ENCODE peak calls at places on chromosomes 11 and 22, in eight cellular contexts. X is cardiac muscle cell, K is colonic mucosa, Z is uterus, J is fibroblast of mammary gland, U is BJ, D is lower leg skin, I is bronchial epithelial cell. Y is an unnamed sample.

GRCh38 chr22:24497879-24498278 is 2.7 kb downstream of the UPB1 start:
- DNase-seq in X (no peak), K (no peak), Z (no peak), J (no peak), U (no peak), D (no peak), I (no peak), Y (no peak)

GRCh38 chr11:95057959-95058358 is 8.7 kb downstream of the KDM4F start:
- DNase-seq in X (no peak), K (no peak), Z (no peak), J (no peak), U (no peak), D (no peak), I (no peak), Y (no peak)

GRCh38 chr22:26658671-26659478 is 1.5 kb downstream of the MIAT start:
- DNase-seq in X (no peak), K (peak), Z (peak), J (peak), U (peak), D (peak), I (peak), Y (peak)

GRCh38 chr11:92550411-92550810 is 325.8 kb downstream of the FAT3 start:
- DNase-seq in X (no peak), K (no peak), Z (no peak), J (no peak), U (no peak), D (no peak), I (no peak), Y (no peak)

GRCh38 chr11:110366234-110366633 is 63.5 kb upstream of the FDX1 start:
- DNase-seq in X (peak), K (no peak), Z (no peak), J (no peak), U (no peak), D (no peak), I (peak), Y (no peak)

GRCh38 chr11:65778431-65778900 is 2.3 kb downstream of the AP5B1 start:
- DNase-seq in X (no peak), K (peak), Z (peak), J (no peak), U (no peak), D (peak), I (no peak), Y (no peak)

GRCh38 chr11:69905611-69906452 is 86.6 kb upstream of the FGF3 start:
- DNase-seq in X (peak), K (peak), Z (no peak), J (no peak), U (no peak), D (no peak), I (no peak), Y (no peak)

GRCh38 chr11:129012880-129013279 is 70.2 kb upstream of the TP53AIP1 start:
- DNase-seq in X (no peak), K (peak), Z (no peak), J (no peak), U (no peak), D (no peak), I (no peak), Y (no peak)

GRCh38 chr11:122727101-122727929 is 71.8 kb downstream of the UBASH3B start:
- DNase-seq in X (no peak), K (no peak), Z (no peak), J (no peak), U (no peak), D (no peak), I (no peak), Y (no peak)

GRCh38 chr11:66651011-66651410 is 12.5 kb downstream of the RBM4 start:
- DNase-seq in X (no peak), K (no peak), Z (no peak), J (peak), U (no peak), D (no peak), I (peak), Y (no peak)

GRCh38 chr11:19458721-19459120 is 218.0 kb upstream of the E2F8 start:
- DNase-seq in X (no peak), K (no peak), Z (no peak), J (no peak), U (no peak), D (no peak), I (no peak), Y (no peak)

GRCh38 chr11:37504066-37504611 is 906.1 kb upstream of the RAG2 start:
- DNase-seq in X (no peak), K (no peak), Z (no peak), J (peak), U (peak), D (no peak), I (peak), Y (no peak)

GRCh38 chr22:24937114-24937513 is 9.4 kb downstream of the LHFPL7 start:
- DNase-seq in X (peak), K (no peak), Z (no peak), J (peak), U (no peak), D (no peak), I (peak), Y (peak)

GRCh38 chr22:46681010-46681409 is 57.0 kb downstream of the CERK start:
- DNase-seq in X (no peak), K (no peak), Z (no peak), J (no peak), U (no peak), D (no peak), I (no peak), Y (no peak)

GRCh38 chr11:94769897-94770296 is 1.7 kb downstream of the AMOTL1 start:
- DNase-seq in X (no peak), K (no peak), Z (no peak), J (no peak), U (no peak), D (no peak), I (no peak), Y (no peak)

GRCh38 chr11:124724854-124725718 is 14.7 kb upstream of the NRGN start:
- DNase-seq in X (peak), K (peak), Z (no peak), J (no peak), U (no peak), D (no peak), I (no peak), Y (no peak)

GRCh38 chr11:91104237-91104636 is 881.4 kb upstream of the CHORDC1 start:
- DNase-seq in X (no peak), K (no peak), Z (no peak), J (peak), U (peak), D (no peak), I (peak), Y (no peak)

GRCh38 chr11:104705475-104706195 is 192.6 kb downstream of the CASP12 start:
- DNase-seq in X (no peak), K (peak), Z (peak), J (no peak), U (no peak), D (no peak), I (peak), Y (no peak)

GRCh38 chr11:72814139-72814830 is at the start of gene ATG16L2:
- DNase-seq in X (peak), K (peak), Z (peak), J (peak), U (no peak), D (peak), I (peak), Y (peak)

GRCh38 chr11:117687776-117688175 is 109.2 kb downstream of the DSCAML1 start:
- DNase-seq in X (no peak), K (no peak), Z (no peak), J (no peak), U (no peak), D (no peak), I (no peak), Y (no peak)

GRCh38 chr22:24450600-24450999 is 23.2 kb downstream of the ADORA2A start:
- DNase-seq in X (peak), K (no peak), Z (no peak), J (no peak), U (no peak), D (no peak), I (no peak), Y (peak)

GRCh38 chr11:131867457-131868257 is 497.2 kb downstream of the NTM start:
- DNase-seq in X (peak), K (peak), Z (peak), J (peak), U (peak), D (no peak), I (peak), Y (peak)

GRCh38 chr11:18696638-18697225 is 1.8 kb upstream of the TMEM86A start:
- DNase-seq in X (no peak), K (no peak), Z (no peak), J (peak), U (no peak), D (no peak), I (peak), Y (no peak)

GRCh38 chr22:28819253-28820096 is 19.1 kb upstream of the XBP1 start:
- DNase-seq in X (no peak), K (peak), Z (no peak), J (no peak), U (no peak), D (no peak), I (no peak), Y (no peak)

GRCh38 chr11:119828819-119829218 is 99.8 kb upstream of the NECTIN1 start:
- DNase-seq in X (no peak), K (no peak), Z (no peak), J (no peak), U (no peak), D (no peak), I (no peak), Y (no peak)

GRCh38 chr22:33829549-33830280 is 90.6 kb downstream of the LARGE1 start:
- DNase-seq in X (no peak), K (no peak), Z (no peak), J (no peak), U (no peak), D (no peak), I (no peak), Y (peak)

GRCh38 chr11:115092516-115092915 is 411.7 kb downstream of the CADM1 start:
- DNase-seq in X (no peak), K (no peak), Z (no peak), J (no peak), U (no peak), D (no peak), I (peak), Y (no peak)

GRCh38 chr11:126838779-126839178 is 161.8 kb downstream of the KIRREL3 start:
- DNase-seq in X (no peak), K (no peak), Z (no peak), J (no peak), U (no peak), D (no peak), I (no peak), Y (no peak)

GRCh38 chr22:39524753-39525657 is 4.6 kb downstream of the ATF4 start:
- DNase-seq in X (no peak), K (no peak), Z (no peak), J (no peak), U (no peak), D (no peak), I (no peak), Y (no peak)

GRCh38 chr11:121687961-121688566 is 235.3 kb upstream of the SORL1-AS1 start:
- DNase-seq in X (peak), K (no peak), Z (no peak), J (peak), U (peak), D (no peak), I (no peak), Y (peak)

GRCh38 chr11:121494355-121495099 is 41.8 kb upstream of the SORL1-AS1 start:
- DNase-seq in X (no peak), K (no peak), Z (no peak), J (no peak), U (no peak), D (no peak), I (peak), Y (no peak)

GRCh38 chr11:69301033-69301490 is 7.1 kb downstream of the MYEOV start:
- DNase-seq in X (no peak), K (no peak), Z (no peak), J (no peak), U (no peak), D (no peak), I (no peak), Y (no peak)

GRCh38 chr11:44658451-44658850 is 68.3 kb upstream of the TSPAN18 start:
- DNase-seq in X (peak), K (no peak), Z (no peak), J (no peak), U (no peak), D (no peak), I (peak), Y (peak)

GRCh38 chr11:112297248-112297866 is 36.7 kb upstream of the PLET1 start:
- DNase-seq in X (no peak), K (no peak), Z (no peak), J (no peak), U (no peak), D (no peak), I (no peak), Y (no peak)

GRCh38 chr11:93073026-93073425 is 103.6 kb downstream of the MTNR1B start:
- DNase-seq in X (no peak), K (no peak), Z (no peak), J (no peak), U (no peak), D (no peak), I (no peak), Y (no peak)

GRCh38 chr11:73258104-73258684 is 13.9 kb upstream of the P2RY6 start:
- DNase-seq in X (no peak), K (no peak), Z (peak), J (no peak), U (no peak), D (peak), I (no peak), Y (no peak)

GRCh38 chr11:9787981-9788521 is 124.2 kb downstream of the SWAP70 start:
- DNase-seq in X (no peak), K (no peak), Z (peak), J (peak), U (peak), D (no peak), I (no peak), Y (no peak)

GRCh38 chr11:101211407-101211975 is 81.9 kb upstream of the PGR start:
- DNase-seq in X (no peak), K (no peak), Z (no peak), J (no peak), U (no peak), D (no peak), I (no peak), Y (no peak)

GRCh38 chr22:19480789-19481188 is 1.1 kb downstream of the CDC45 start:
- DNase-seq in X (no peak), K (no peak), Z (no peak), J (no peak), U (no peak), D (no peak), I (no peak), Y (no peak)
- H3K4me3 ChIP-seq in X (no peak), K (no peak), Z (no peak), J (peak), U (no peak), D (no peak), I (no peak), Y (peak)

GRCh38 chr11:8262552-8263108 is 1.0 kb downstream of the LMO1 start:
- DNase-seq in X (peak), K (no peak), Z (peak), J (peak), U (no peak), D (peak), I (peak), Y (peak)
- H3K4me3 ChIP-seq in X (peak), K (peak), Z (peak), J (no peak), U (peak), D (no peak), I (peak), Y (peak)

DNA sequence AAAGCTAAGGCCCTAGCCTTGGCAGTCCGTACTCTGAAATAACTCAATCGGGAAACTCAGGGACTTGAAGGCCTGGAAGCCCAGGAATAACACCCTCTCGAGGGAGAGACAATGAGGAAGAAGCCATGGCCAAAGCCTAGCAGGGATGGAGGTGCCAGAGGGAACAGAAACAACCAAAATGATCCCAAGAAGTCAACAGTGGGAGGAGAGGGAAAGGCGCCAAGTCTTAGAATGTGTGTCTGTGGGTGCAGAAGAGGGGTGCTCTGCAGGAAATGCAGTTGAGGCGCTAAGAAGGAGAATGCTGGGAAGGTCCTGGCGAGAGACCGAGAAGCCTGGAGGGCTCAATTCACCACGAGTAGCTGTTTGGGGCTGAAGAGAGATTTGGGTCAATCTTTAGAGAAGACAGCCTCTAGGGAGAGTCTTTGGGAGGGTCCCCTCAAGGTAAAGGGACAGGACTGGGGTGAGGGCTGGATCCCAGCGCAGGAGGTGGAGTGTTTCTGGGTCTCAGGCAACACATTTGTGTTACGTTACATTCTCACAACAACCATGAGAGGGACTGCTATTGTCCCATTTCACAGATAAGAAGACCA is 760 bp upstream of the MAPK8IP1 start:
- DNase-seq in X (no peak), K (no peak), Z (no peak), J (no peak), U (no peak), D (no peak), I (no peak), Y (no peak)
- H3K4me3 ChIP-seq in X (no peak), K (no peak), Z (no peak), J (no peak), U (no peak), D (no peak), I (no peak), Y (no peak)

DNA sequence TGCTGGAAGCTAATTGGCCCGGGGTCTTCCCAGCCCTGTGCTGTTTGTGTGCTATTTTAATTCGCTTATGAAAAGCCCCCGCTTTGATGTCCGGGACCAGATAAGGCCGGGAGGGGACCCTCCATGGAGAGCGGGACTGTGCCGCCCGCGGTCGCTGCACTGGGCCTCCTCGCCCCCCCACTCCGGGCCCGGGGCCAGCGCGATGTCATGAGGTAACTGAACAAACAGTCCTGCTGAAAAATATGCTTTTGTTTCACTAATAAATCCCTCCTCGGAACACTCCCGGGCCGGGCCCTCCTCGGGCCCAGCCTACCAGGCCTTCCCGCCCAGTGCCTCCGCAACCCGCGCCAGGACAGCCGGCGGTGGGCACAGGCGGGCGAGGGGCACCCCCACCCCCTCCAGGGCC is 78.3 kb downstream of the CDKN1C start:
- DNase-seq in X (no peak), K (peak), Z (peak), J (no peak), U (no peak), D (peak), I (no peak), Y (peak)
- H3K4me3 ChIP-seq in X (no peak), K (no peak), Z (no peak), J (no peak), U (no peak), D (no peak), I (no peak), Y (no peak)

GRCh38 chr22:30354644-30355043 is 2.0 kb downstream of the SF3A1 start:
- DNase-seq in X (no peak), K (no peak), Z (no peak), J (no peak), U (no peak), D (no peak), I (no peak), Y (no peak)
- H3K4me3 ChIP-seq in X (no peak), K (no peak), Z (no peak), J (no peak), U (no peak), D (no peak), I (no peak), Y (no peak)

GRCh38 chr11:64373598-64373974 is 14.6 kb downstream of the RPS6KA4 start:
- DNase-seq in X (no peak), K (no peak), Z (no peak), J (no peak), U (no peak), D (no peak), I (no peak), Y (no peak)
- H3K4me3 ChIP-seq in X (no peak), K (no peak), Z (no peak), J (no peak), U (no peak), D (no peak), I (no peak), Y (no peak)

DNA sequence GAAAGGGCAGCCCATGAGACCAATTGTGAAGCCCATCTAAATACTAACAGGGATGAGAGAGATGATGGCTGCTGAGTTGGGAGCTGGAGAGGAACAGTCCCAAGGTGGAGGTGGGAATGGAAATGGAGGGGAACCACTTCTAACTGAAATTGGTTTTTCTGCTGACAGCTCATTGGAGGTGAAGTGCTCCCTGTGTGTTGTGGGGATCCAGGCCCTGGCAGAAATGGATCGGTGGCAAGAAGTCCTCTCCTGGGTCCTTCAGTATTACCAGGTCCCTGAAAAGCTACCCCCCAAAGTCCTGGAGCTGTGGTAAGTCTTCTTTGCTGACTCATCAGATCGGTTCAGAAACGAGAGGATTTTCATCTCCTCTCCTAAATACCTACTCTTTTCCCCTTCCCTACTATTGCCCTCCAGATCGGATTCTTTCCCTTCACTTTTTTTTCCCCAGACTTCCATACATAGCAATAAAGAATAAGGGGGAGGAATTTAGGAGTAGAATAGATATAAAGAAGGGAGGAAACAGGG is 2.0 kb downstream of the PEX26 start:
- DNase-seq in X (no peak), K (no peak), Z (no peak), J (no peak), U (no peak), D (peak), I (no peak), Y (no peak)
- H3K4me3 ChIP-seq in X (no peak), K (no peak), Z (no peak), J (no peak), U (no peak), D (no peak), I (no peak), Y (no peak)

GRCh38 chr11:87280143-87280542 is 242.4 kb downstream of the TMEM135 start:
- DNase-seq in X (no peak), K (no peak), Z (no peak), J (no peak), U (no peak), D (no peak), I (no peak), Y (no peak)
- H3K4me3 ChIP-seq in X (no peak), K (no peak), Z (no peak), J (no peak), U (no peak), D (no peak), I (no peak), Y (no peak)

Y was measured in WERI-Rb-1.